ENCODE peak calls at places on chromosomes 2 and 18, in five cellular contexts. M is NCI-H1436, N is activated T-helper 1 cell treated with Interleukin-2 at 50 U/mL for 16 hours, I is tibial artery, B is PC-9. L is an unnamed sample.

GRCh38 chr18:28175047-28175929 is 1.6 kb downstream of the CDH2 start:
- DNase-seq in M (no peak), N (no peak), I (no peak), B (no peak), L (peak)

GRCh38 chr18:51030537-51031258 is 685 bp downstream of the SMAD4 start:
- DNase-seq in M (peak), N (peak), I (peak), B (peak), L (peak)

GRCh38 chr2:45922577-45922988 is 271.1 kb downstream of the PRKCE start:
- DNase-seq in M (peak), N (no peak), I (no peak), B (peak), L (no peak)

GRCh38 chr2:132974477-132975050 is 304.6 kb upstream of the LYPD1 start:
- DNase-seq in M (no peak), N (no peak), I (no peak), B (no peak), L (no peak)

GRCh38 chr2:47299555-47299954 is 103.4 kb upstream of the MSH2 start:
- DNase-seq in M (no peak), N (no peak), I (no peak), B (peak), L (peak)

GRCh38 chr18:31860488-31860887 is 82.4 kb downstream of the TRAPPC8 start:
- DNase-seq in M (no peak), N (no peak), I (no peak), B (no peak), L (no peak)

GRCh38 chr2:100309973-100310719 is 12.2 kb downstream of the LONRF2 start:
- DNase-seq in M (no peak), N (no peak), I (no peak), B (no peak), L (no peak)

GRCh38 chr2:28691774-28692281 is 59.8 kb upstream of the PPP1CB start:
- DNase-seq in M (no peak), N (no peak), I (no peak), B (peak), L (peak)

GRCh38 chr2:238242731-238243495 is 3.1 kb upstream of the HES6 start:
- DNase-seq in M (peak), N (no peak), I (no peak), B (no peak), L (no peak)

GRCh38 chr2:50650398-50650810 is 381.5 kb downstream of the NRXN1 start:
- DNase-seq in M (no peak), N (no peak), I (no peak), B (no peak), L (no peak)

GRCh38 chr18:51278045-51278649 is 80.7 kb upstream of the MEX3C start:
- DNase-seq in M (peak), N (no peak), I (no peak), B (peak), L (no peak)

GRCh38 chr18:10689231-10689953 is 163.6 kb downstream of the NAPG start:
- DNase-seq in M (no peak), N (no peak), I (no peak), B (no peak), L (peak)

GRCh38 chr2:238970553-238971081 is 122.7 kb downstream of the TWIST2 start:
- DNase-seq in M (no peak), N (no peak), I (peak), B (no peak), L (peak)

GRCh38 chr18:45687617-45688016 is 36.4 kb upstream of the SLC14A1 start:
- DNase-seq in M (no peak), N (no peak), I (no peak), B (no peak), L (no peak)

GRCh38 chr2:239944706-239945551 is 80.2 kb downstream of the NDUFA10 start:
- DNase-seq in M (no peak), N (no peak), I (peak), B (no peak), L (peak)

GRCh38 chr2:236661064-236661761 is 91.6 kb downstream of the ACKR3 start:
- DNase-seq in M (no peak), N (no peak), I (peak), B (peak), L (peak)

GRCh38 chr18:3830604-3831003 is 380.6 kb downstream of the TGIF1 start:
- DNase-seq in M (no peak), N (no peak), I (no peak), B (no peak), L (no peak)

GRCh38 chr2:3111267-3111666 is 266.4 kb downstream of the EIPR1 start:
- DNase-seq in M (no peak), N (no peak), I (no peak), B (no peak), L (no peak)

GRCh38 chr2:11993749-11994148 is 247.3 kb downstream of the LPIN1 start:
- DNase-seq in M (no peak), N (no peak), I (no peak), B (no peak), L (no peak)

GRCh38 chr2:44348385-44348784 is 12.9 kb downstream of the PREPL start:
- DNase-seq in M (no peak), N (no peak), I (no peak), B (no peak), L (peak)

GRCh38 chr18:6835345-6835744 is 105.8 kb downstream of the ARHGAP28 start:
- DNase-seq in M (no peak), N (no peak), I (no peak), B (no peak), L (no peak)

GRCh38 chr2:136638193-136638592 is 127.2 kb upstream of the THSD7B start:
- DNase-seq in M (no peak), N (no peak), I (no peak), B (no peak), L (no peak)

GRCh38 chr2:30503007-30503691 is 56.1 kb downstream of the LCLAT1 start:
- DNase-seq in M (no peak), N (no peak), I (no peak), B (no peak), L (peak)

GRCh38 chr2:3007135-3007534 is 370.5 kb downstream of the EIPR1 start:
- DNase-seq in M (no peak), N (no peak), I (no peak), B (no peak), L (no peak)

GRCh38 chr2:181312515-181312927 is 144.7 kb upstream of the ITGA4 start:
- DNase-seq in M (no peak), N (no peak), I (no peak), B (no peak), L (no peak)

GRCh38 chr2:100812141-100812540 is 7.8 kb upstream of the NPAS2 start:
- DNase-seq in M (no peak), N (no peak), I (no peak), B (no peak), L (no peak)

GRCh38 chr2:68715353-68716041 is 19.1 kb upstream of the ARHGAP25 start:
- DNase-seq in M (peak), N (no peak), I (peak), B (no peak), L (peak)

GRCh38 chr2:165587335-165587938 is 117.9 kb downstream of the CSRNP3 start:
- DNase-seq in M (no peak), N (no peak), I (no peak), B (no peak), L (no peak)

GRCh38 chr2:204795156-204795555 is 249.9 kb downstream of the PARD3B start:
- DNase-seq in M (no peak), N (no peak), I (no peak), B (no peak), L (peak)

GRCh38 chr2:157792345-157793052 is 83.6 kb downstream of the ACVR1 start:
- DNase-seq in M (no peak), N (no peak), I (no peak), B (no peak), L (peak)

GRCh38 chr2:134718956-134719814 is at the start of gene TMEM163:
- DNase-seq in M (peak), N (peak), I (no peak), B (no peak), L (no peak)

GRCh38 chr2:84613082-84613481 is 96.8 kb downstream of the DNAH6 start:
- DNase-seq in M (no peak), N (no peak), I (no peak), B (no peak), L (no peak)

L was measured in AG10803.